ENCODE peak calls at places on chromosomes 2 and 18, in five cellular contexts. One of them, this sample, is unnamed. For H3K36me3, the result is how much of the 10 kb centered on the place peaks cover.

GRCh38 chr18:23967321-23968089 is 47.0 kb upstream of the TTC39C start:
- DNase-seq in MM.1S: peak
- DNase-seq in mesendoderm: no peak
- DNase-seq in tibial artery: no peak
- DNase-seq in IMR-90: no peak
- DNase-seq in this sample: peak

GRCh38 chr2:36438454-36438977 is 82.9 kb downstream of the CRIM1 start:
- DNase-seq in tibial artery: peak
- DNase-seq in mesendoderm: peak
- DNase-seq in MM.1S: no peak
- DNase-seq in IMR-90: peak
- DNase-seq in this sample: no peak

GRCh38 chr2:240174496-240174895 is 34.0 kb upstream of the OTOS start:
- DNase-seq in mesendoderm: no peak
- DNase-seq in MM.1S: no peak
- DNase-seq in IMR-90: no peak
- DNase-seq in tibial artery: no peak
- DNase-seq in this sample: no peak

GRCh38 chr2:118665784-118666529 is 181.5 kb downstream of the EN1 start:
- DNase-seq in MM.1S: no peak
- DNase-seq in IMR-90: peak
- DNase-seq in mesendoderm: no peak
- DNase-seq in tibial artery: no peak
- DNase-seq in this sample: no peak

GRCh38 chr18:74489631-74490030 is 6.5 kb upstream of the CNDP2 start:
- DNase-seq in MM.1S: no peak
- DNase-seq in mesendoderm: no peak
- DNase-seq in IMR-90: peak
- DNase-seq in tibial artery: no peak
- DNase-seq in this sample: no peak

GRCh38 chr18:48961547-48961946 is 10.8 kb upstream of the SMAD7 start:
- DNase-seq in mesendoderm: no peak
- DNase-seq in IMR-90: peak
- DNase-seq in tibial artery: no peak
- DNase-seq in MM.1S: no peak
- DNase-seq in this sample: no peak

GRCh38 chr2:58553937-58554336 is 312.8 kb upstream of the FANCL start:
- DNase-seq in tibial artery: no peak
- DNase-seq in MM.1S: no peak
- DNase-seq in IMR-90: no peak
- DNase-seq in mesendoderm: peak
- DNase-seq in this sample: no peak

GRCh38 chr2:35857541-35857940 is 498.0 kb upstream of the CRIM1 start:
- DNase-seq in MM.1S: no peak
- DNase-seq in IMR-90: no peak
- DNase-seq in tibial artery: no peak
- DNase-seq in mesendoderm: no peak
- DNase-seq in this sample: no peak

GRCh38 chr18:40431071-40431998 is 1523.7 kb upstream of the PIK3C3 start:
- DNase-seq in MM.1S: no peak
- DNase-seq in tibial artery: no peak
- DNase-seq in IMR-90: no peak
- DNase-seq in mesendoderm: no peak
- DNase-seq in this sample: no peak

GRCh38 chr2:136242687-136243277 is 124.8 kb upstream of the CXCR4 start:
- DNase-seq in tibial artery: no peak
- DNase-seq in MM.1S: no peak
- DNase-seq in mesendoderm: no peak
- DNase-seq in IMR-90: no peak
- DNase-seq in this sample: no peak

GRCh38 chr2:73594241-73594640 is 48.0 kb downstream of the NAT8 start:
- DNase-seq in tibial artery: no peak
- DNase-seq in mesendoderm: no peak
- DNase-seq in MM.1S: no peak
- DNase-seq in IMR-90: no peak
- DNase-seq in this sample: no peak

GRCh38 chr2:44680983-44681481 is 260.5 kb upstream of the SIX3 start:
- DNase-seq in mesendoderm: no peak
- DNase-seq in MM.1S: no peak
- DNase-seq in IMR-90: peak
- DNase-seq in tibial artery: no peak
- DNase-seq in this sample: no peak

GRCh38 chr2:45946023-45946422 is 294.5 kb downstream of the PRKCE start:
- DNase-seq in tibial artery: no peak
- DNase-seq in IMR-90: peak
- DNase-seq in MM.1S: no peak
- DNase-seq in mesendoderm: no peak
- DNase-seq in this sample: no peak

GRCh38 chr2:212928681-212929080 is 222.7 kb downstream of the IKZF2 start:
- DNase-seq in MM.1S: no peak
- DNase-seq in mesendoderm: no peak
- DNase-seq in tibial artery: no peak
- DNase-seq in IMR-90: peak
- DNase-seq in this sample: no peak

GRCh38 chr2:68287580-68288441 is 31.9 kb downstream of the CNRIP1 start:
- DNase-seq in tibial artery: peak
- DNase-seq in IMR-90: peak
- DNase-seq in MM.1S: peak
- DNase-seq in mesendoderm: peak
- DNase-seq in this sample: no peak

GRCh38 chr2:140247451-140248205 is 1467.4 kb upstream of the NXPH2 start:
- DNase-seq in IMR-90: no peak
- DNase-seq in tibial artery: peak
- DNase-seq in MM.1S: no peak
- DNase-seq in mesendoderm: no peak
- DNase-seq in this sample: no peak

GRCh38 chr2:39158351-39158750 is 37.5 kb upstream of the SOS1 start:
- DNase-seq in IMR-90: peak
- DNase-seq in MM.1S: no peak
- DNase-seq in mesendoderm: no peak
- DNase-seq in tibial artery: no peak
- DNase-seq in this sample: no peak

GRCh38 chr2:239601880-239602279 is 201.1 kb upstream of the HDAC4 start:
- DNase-seq in MM.1S: no peak
- DNase-seq in tibial artery: no peak
- DNase-seq in IMR-90: no peak
- DNase-seq in mesendoderm: no peak
- DNase-seq in this sample: no peak

GRCh38 chr2:11406492-11407381 is 59.2 kb downstream of the E2F6 start:
- DNase-seq in mesendoderm: peak
- DNase-seq in IMR-90: peak
- DNase-seq in MM.1S: no peak
- DNase-seq in tibial artery: peak
- DNase-seq in this sample: no peak

GRCh38 chr18:54222922-54223567 is 1.4 kb downstream of the MBD2 start:
- DNase-seq in IMR-90: no peak
- DNase-seq in tibial artery: no peak
- DNase-seq in MM.1S: peak
- DNase-seq in mesendoderm: peak
- DNase-seq in this sample: peak

DNA sequence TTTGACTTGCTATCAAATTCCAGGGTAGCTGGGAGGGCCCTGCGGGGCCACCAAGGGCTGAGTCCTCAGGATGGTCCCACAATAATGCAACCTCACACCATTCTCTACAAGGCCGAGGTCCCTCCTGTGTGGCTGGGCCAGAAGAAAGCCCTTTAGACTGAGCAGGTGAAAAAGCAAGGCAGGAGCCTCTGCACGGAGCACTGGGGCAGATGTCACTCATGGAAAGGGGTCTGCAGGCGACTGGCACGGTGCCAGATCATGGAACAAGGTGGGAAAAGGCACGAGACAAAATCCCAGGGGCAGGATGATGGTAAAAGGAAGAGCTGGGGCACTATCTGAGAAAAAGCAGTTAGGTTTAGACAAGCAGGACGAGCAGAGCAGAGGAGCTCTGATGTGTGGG is 16.1 kb downstream of the HJURP start:
- DNase-seq in tibial artery: no peak
- DNase-seq in MM.1S: no peak
- DNase-seq in IMR-90: no peak
- DNase-seq in mesendoderm: no peak
- DNase-seq in this sample: no peak
- H3K36me3 ChIP-seq in tibial artery: under half
- H3K36me3 ChIP-seq in MM.1S: under half
- H3K36me3 ChIP-seq in IMR-90: under half
- H3K36me3 ChIP-seq in mesendoderm: under half
- H3K36me3 ChIP-seq in this sample: under half

GRCh38 chr2:182186132-182186735 is 200.6 kb downstream of the PPP1R1C start:
- DNase-seq in IMR-90: peak
- DNase-seq in tibial artery: no peak
- DNase-seq in mesendoderm: peak
- DNase-seq in MM.1S: peak
- DNase-seq in this sample: peak

GRCh38 chr2:182187130-182187529 is 201.5 kb downstream of the PPP1R1C start:
- DNase-seq in mesendoderm: no peak
- DNase-seq in tibial artery: no peak
- DNase-seq in IMR-90: no peak
- DNase-seq in MM.1S: no peak
- DNase-seq in this sample: no peak

GRCh38 chr2:182182436-182182835 is 196.8 kb downstream of the PPP1R1C start:
- DNase-seq in MM.1S: no peak
- DNase-seq in IMR-90: no peak
- DNase-seq in mesendoderm: no peak
- DNase-seq in tibial artery: no peak
- DNase-seq in this sample: no peak

DNA sequence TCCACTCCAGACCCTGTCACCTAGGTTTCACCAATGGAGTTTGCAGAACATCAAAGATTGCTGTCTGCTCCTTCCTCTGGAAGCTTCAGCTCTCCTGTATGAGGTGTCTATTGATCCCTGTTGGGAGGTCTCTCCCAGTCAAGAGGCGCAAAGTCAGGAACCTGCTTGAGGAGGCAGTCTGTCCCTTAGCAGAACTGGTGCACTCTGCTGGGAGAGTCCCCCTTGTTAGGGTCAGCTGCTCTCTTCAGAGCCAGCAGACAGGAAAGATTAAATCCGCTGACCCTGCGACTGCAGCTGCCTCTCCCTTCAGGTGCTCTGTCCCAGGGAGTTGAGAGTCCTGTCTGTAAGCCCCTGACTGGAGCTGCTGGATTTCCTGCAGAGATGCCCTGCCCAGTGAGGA is 195.7 kb downstream of the PPP1R1C start:
- DNase-seq in MM.1S: no peak
- DNase-seq in mesendoderm: no peak
- DNase-seq in IMR-90: no peak
- DNase-seq in tibial artery: no peak
- DNase-seq in this sample: no peak
- H3K4me3 ChIP-seq in MM.1S: no peak
- H3K4me3 ChIP-seq in mesendoderm: no peak
- H3K4me3 ChIP-seq in IMR-90: no peak
- H3K4me3 ChIP-seq in tibial artery: no peak
- H3K4me3 ChIP-seq in this sample: no peak

DNA sequence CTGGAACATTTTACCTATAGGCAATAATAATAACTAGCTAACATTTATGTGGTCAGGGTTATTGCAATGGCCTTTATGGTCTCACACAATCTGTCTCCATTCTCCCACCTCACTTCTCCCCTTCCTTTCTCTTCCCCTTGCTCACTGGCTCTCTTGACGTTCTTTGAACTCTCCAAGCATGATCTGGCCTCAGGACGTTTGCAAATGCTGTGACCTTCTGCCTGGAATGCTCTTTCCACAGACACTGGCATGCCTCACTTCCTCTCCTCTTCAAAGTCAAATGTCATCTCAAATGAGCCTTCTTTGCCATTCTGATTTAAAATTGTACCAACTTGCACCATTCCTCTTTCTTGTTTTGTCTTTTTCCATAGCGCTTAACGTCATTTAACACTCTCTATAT is 25.3 kb upstream of the GCG start:
- DNase-seq in IMR-90: no peak
- DNase-seq in MM.1S: no peak
- DNase-seq in mesendoderm: peak
- DNase-seq in tibial artery: no peak
- DNase-seq in this sample: no peak
- H3K36me3 ChIP-seq in IMR-90: under half
- H3K36me3 ChIP-seq in MM.1S: under half
- H3K36me3 ChIP-seq in mesendoderm: under half
- H3K36me3 ChIP-seq in tibial artery: under half
- H3K36me3 ChIP-seq in this sample: under half

GRCh38 chr2:135091681-135092080 is 39.6 kb downstream of the RAB3GAP1 start:
- DNase-seq in mesendoderm: no peak
- DNase-seq in tibial artery: no peak
- DNase-seq in IMR-90: no peak
- DNase-seq in MM.1S: no peak
- DNase-seq in this sample: no peak
- H3K4me3 ChIP-seq in mesendoderm: no peak
- H3K4me3 ChIP-seq in tibial artery: no peak
- H3K4me3 ChIP-seq in IMR-90: no peak
- H3K4me3 ChIP-seq in MM.1S: no peak
- H3K4me3 ChIP-seq in this sample: no peak

GRCh38 chr2:179137191-179137590 is 87.3 kb upstream of the CCDC141 start:
- DNase-seq in mesendoderm: no peak
- DNase-seq in IMR-90: no peak
- DNase-seq in MM.1S: no peak
- DNase-seq in tibial artery: no peak
- DNase-seq in this sample: no peak

GRCh38 chr2:179141206-179141605 is 91.3 kb upstream of the CCDC141 start:
- DNase-seq in mesendoderm: no peak
- DNase-seq in IMR-90: no peak
- DNase-seq in tibial artery: no peak
- DNase-seq in MM.1S: no peak
- DNase-seq in this sample: no peak

GRCh38 chr2:179139506-179139905 is 89.6 kb upstream of the CCDC141 start:
- DNase-seq in MM.1S: no peak
- DNase-seq in tibial artery: no peak
- DNase-seq in IMR-90: peak
- DNase-seq in mesendoderm: no peak
- DNase-seq in this sample: no peak

GRCh38 chr2:179140546-179140945 is 90.6 kb upstream of the CCDC141 start:
- DNase-seq in IMR-90: no peak
- DNase-seq in tibial artery: no peak
- DNase-seq in mesendoderm: no peak
- DNase-seq in MM.1S: no peak
- DNase-seq in this sample: no peak
- H3K36me3 ChIP-seq in IMR-90: under half
- H3K36me3 ChIP-seq in tibial artery: under half
- H3K36me3 ChIP-seq in mesendoderm: under half
- H3K36me3 ChIP-seq in MM.1S: under half
- H3K36me3 ChIP-seq in this sample: under half

GRCh38 chr2:26784570-26785234 is 1.2 kb upstream of the CENPA start:
- DNase-seq in IMR-90: no peak
- DNase-seq in tibial artery: no peak
- DNase-seq in MM.1S: no peak
- DNase-seq in mesendoderm: peak
- DNase-seq in this sample: no peak
- H3K4me3 ChIP-seq in IMR-90: no peak
- H3K4me3 ChIP-seq in tibial artery: peak
- H3K4me3 ChIP-seq in MM.1S: no peak
- H3K4me3 ChIP-seq in mesendoderm: no peak
- H3K4me3 ChIP-seq in this sample: no peak

GRCh38 chr2:218265626-218266025 is 4.3 kb downstream of the AAMP start:
- DNase-seq in mesendoderm: no peak
- DNase-seq in MM.1S: no peak
- DNase-seq in tibial artery: no peak
- DNase-seq in IMR-90: no peak
- DNase-seq in this sample: no peak
- H3K36me3 ChIP-seq in mesendoderm: under half
- H3K36me3 ChIP-seq in MM.1S: under half
- H3K36me3 ChIP-seq in tibial artery: under half
- H3K36me3 ChIP-seq in IMR-90: under half
- H3K36me3 ChIP-seq in this sample: under half